ENCODE peak calls at places on chromosomes 16 and 17, in five cellular contexts. W, A, I, K and L are unnamed samples.
A peak's percentile ranks its signal among the peaks of the same experiment; 100 is the strongest.

GRCh38 chr16:424623-425081 is 797 bp upstream of the RAB11FIP3 start:
- DNase-seq in A (peak; percentile 83), K (peak; percentile 58), I (no peak), W (no peak), L (no peak)

GRCh38 chr17:13597723-13598347 is 3.9 kb downstream of the HS3ST3A1 start:
- DNase-seq in A (no peak), I (no peak), W (no peak), K (no peak), L (peak; percentile 21)

GRCh38 chr17:34820922-34821321 is 140.3 kb downstream of the CCT6B start:
- DNase-seq in W (peak; percentile 40), K (no peak), A (no peak), I (peak; percentile 45), L (no peak)

GRCh38 chr16:30820952-30821421 is 34.0 kb upstream of the ZNF629 start:
- DNase-seq in I (no peak), W (no peak), A (no peak), K (no peak), L (no peak)

GRCh38 chr17:40313660-40314556 is 4.9 kb downstream of the RARA start:
- DNase-seq in W (no peak), K (peak; percentile 46), I (no peak), A (no peak), L (no peak)

GRCh38 chr16:50529334-50529733 is 18.9 kb upstream of the NKD1 start:
- DNase-seq in I (no peak), K (no peak), W (no peak), A (no peak), L (no peak)

GRCh38 chr17:50365165-50365564 is 7.8 kb downstream of the MRPL27 start:
- DNase-seq in I (no peak), K (no peak), W (no peak), A (peak; percentile 26), L (no peak)

GRCh38 chr16:82567203-82567602 is 59.6 kb upstream of the CDH13 start:
- DNase-seq in W (no peak), K (no peak), I (no peak), A (no peak), L (no peak)

GRCh38 chr16:73781297-73781696 is 515.3 kb upstream of the PSMD7 start:
- DNase-seq in K (no peak), W (no peak), A (no peak), I (no peak), L (no peak)

GRCh38 chr17:52824542-52824941 is 666.0 kb upstream of the CA10 start:
- DNase-seq in I (no peak), K (peak; percentile 88), A (no peak), W (no peak), L (no peak)

GRCh38 chr16:88338111-88338510 is 44.6 kb upstream of the ZNF469 start:
- DNase-seq in A (no peak), I (no peak), K (no peak), W (no peak), L (no peak)
- TF ChIP-seq CTCF in A (no peak), I (peak; percentile 9), K (no peak), W (peak; percentile 45), L (no peak)

DNA sequence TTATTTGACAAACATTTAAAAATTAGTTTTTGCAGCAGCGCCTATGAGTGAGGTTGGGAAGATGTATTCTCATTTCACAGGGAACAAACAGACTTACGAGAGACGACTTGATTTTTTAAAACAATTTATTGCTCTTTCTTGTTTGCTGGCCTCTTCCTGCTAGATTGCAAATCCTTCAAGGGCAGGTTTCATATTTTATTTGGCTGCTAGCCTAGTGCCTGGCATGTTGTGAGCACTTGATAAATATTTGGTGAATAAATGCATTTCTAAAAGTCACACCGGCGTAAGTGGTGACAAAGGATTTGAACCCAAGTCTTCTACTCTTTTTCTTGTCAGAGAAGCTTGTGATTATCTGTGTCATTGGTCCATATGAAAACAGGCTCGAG is 1.4 kb downstream of the WWP2 start:
- DNase-seq in K (no peak), I (no peak), W (no peak), A (no peak), L (no peak)
- H3K27ac ChIP-seq in K (peak overlapping the region; percentile 48), I (no peak overlapping the region), W (peak overlapping the region; percentile 81), A (peak overlapping the region; percentile 89), L (no peak overlapping the region)

GRCh38 chr17:72592967-72593325 is 472.1 kb downstream of the SOX9 start:
- DNase-seq in W (no peak), A (no peak), K (no peak), I (no peak), L (no peak)

GRCh38 chr17:72592242-72592966 is 471.6 kb downstream of the SOX9 start:
- DNase-seq in I (peak; percentile 94), W (peak; percentile 67), K (peak; percentile 51), A (no peak), L (peak; percentile 95)

GRCh38 chr17:72590882-72591499 is 470.2 kb downstream of the SOX9 start:
- DNase-seq in W (peak; percentile 36), K (no peak), I (no peak), A (no peak), L (no peak)

GRCh38 chr17:72591500-72592241 is 470.9 kb downstream of the SOX9 start:
- DNase-seq in K (no peak), A (no peak), W (peak; percentile 34), I (peak; percentile 63), L (no peak)

DNA sequence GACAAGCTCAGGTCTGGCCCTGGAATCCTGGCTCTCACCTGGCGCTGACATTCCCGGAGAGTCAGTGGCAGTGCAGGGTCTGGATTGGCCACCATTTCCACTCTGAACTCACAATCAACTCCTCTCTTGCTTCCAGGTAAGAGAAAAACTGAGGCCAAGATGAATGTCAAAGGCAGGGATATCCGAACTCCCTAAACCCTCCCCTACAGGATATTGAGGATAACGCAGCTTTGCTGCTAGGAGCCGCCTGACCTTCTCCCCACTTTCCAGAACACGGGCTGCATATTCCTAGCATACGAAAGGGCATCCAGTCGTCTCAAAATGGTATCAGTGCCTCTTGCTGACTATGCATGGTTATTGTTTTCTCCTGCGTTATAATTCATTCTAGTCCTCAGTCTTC is 473.4 kb downstream of the SOX9 start:
- DNase-seq in A (no peak), K (no peak), W (peak; percentile 6), I (peak; percentile 49), L (no peak)
- TF ChIP-seq CTCF in A (no peak), K (no peak), W (no peak), I (peak; percentile 48), L (no peak)

DNA sequence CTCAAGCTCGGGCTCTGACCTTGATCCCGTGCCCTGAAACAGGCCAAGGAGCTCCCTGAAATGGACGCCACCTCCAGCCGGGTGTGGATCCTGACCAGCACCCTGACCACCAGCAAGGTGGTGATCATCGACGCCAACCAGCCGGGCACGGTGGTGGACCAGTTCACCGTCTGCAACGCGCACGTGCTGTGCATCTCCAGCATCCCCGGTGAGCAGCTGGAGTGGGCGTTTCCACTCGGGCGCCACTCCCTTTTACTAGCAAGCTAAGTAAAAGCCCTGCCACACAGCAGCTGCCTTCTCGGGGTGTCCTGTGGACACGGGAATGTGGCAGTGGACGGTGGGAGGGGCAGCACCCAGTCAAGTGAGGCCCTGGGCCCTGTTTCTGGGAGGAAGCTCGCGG is 6.4 kb downstream of the NME3 start:
- DNase-seq in I (no peak), K (no peak), A (no peak), W (no peak), L (no peak)
- H3K27ac ChIP-seq in I (no peak overlapping the region), K (no peak overlapping the region), A (no peak overlapping the region), W (no peak overlapping the region), L (peak overlapping the region; percentile 37)